ENCODE peak calls at places on chromosomes 5 and 9, in six cellular contexts. A is kidney, M is lower leg skin, T is fibroblast of lung, K is hepatocyte, Q is fibroblast of villous mesenchyme. Y is an unnamed sample.

GRCh38 chr9:86354882-86355399 is 731 bp upstream of the TUT7 start:
- DNase-seq in A (no peak), M (no peak), T (peak; percentile 33), K (no peak), Q (no peak), Y (peak; percentile 31)

GRCh38 chr9:130973686-130974281 is 34.7 kb upstream of the FIBCD1 start:
- DNase-seq in A (no peak), M (no peak), T (no peak), K (no peak), Q (no peak), Y (no peak)

GRCh38 chr9:94785211-94786169 is 59.0 kb downstream of the AOPEP start:
- DNase-seq in A (no peak), M (no peak), T (no peak), K (no peak), Q (no peak), Y (no peak)

GRCh38 chr9:18502546-18502945 is 28.6 kb downstream of the ADAMTSL1 start:
- DNase-seq in A (no peak), M (no peak), T (no peak), K (no peak), Q (peak; percentile 80), Y (peak; percentile 36)

GRCh38 chr5:149093625-149094024 is 30.8 kb upstream of the SH3TC2 start:
- DNase-seq in A (peak; percentile 63), M (no peak), T (no peak), K (no peak), Q (no peak), Y (no peak)

GRCh38 chr9:6973762-6974161 is 216.0 kb downstream of the KDM4C start:
- DNase-seq in A (no peak), M (no peak), T (peak; percentile 20), K (no peak), Q (no peak), Y (peak; percentile 12)

GRCh38 chr9:117075636-117076035 is 339.2 kb downstream of the ASTN2 start:
- DNase-seq in A (no peak), M (no peak), T (no peak), K (no peak), Q (no peak), Y (no peak)

GRCh38 chr9:132538071-132538470 is 44.3 kb upstream of the BARHL1 start:
- DNase-seq in A (no peak), M (no peak), T (no peak), K (no peak), Q (no peak), Y (no peak)

GRCh38 chr5:174752121-174752520 is 27.7 kb downstream of the MSX2 start:
- DNase-seq in A (no peak), M (no peak), T (no peak), K (no peak), Q (no peak), Y (no peak)

GRCh38 chr9:110081395-110081794 is 126.6 kb downstream of the C9orf152 start:
- DNase-seq in A (no peak), M (no peak), T (peak; percentile 79), K (no peak), Q (peak; percentile 88), Y (peak; percentile 65)

GRCh38 chr9:86547596-86547995 is 193.4 kb upstream of the TUT7 start:
- DNase-seq in A (no peak), M (no peak), T (no peak), K (no peak), Q (no peak), Y (no peak)

GRCh38 chr5:149694007-149694406 is 36.1 kb upstream of the PPARGC1B start:
- DNase-seq in A (no peak), M (no peak), T (no peak), K (no peak), Q (no peak), Y (no peak)

GRCh38 chr9:6788175-6789016 is 30.6 kb downstream of the KDM4C start:
- DNase-seq in A (no peak), M (no peak), T (peak; percentile 39), K (peak; percentile 57), Q (peak; percentile 29), Y (peak; percentile 51)

GRCh38 chr9:121651295-121652036 is at the start of gene DAB2IP:
- DNase-seq in A (peak; percentile 88), M (no peak), T (peak; percentile 29), K (peak; percentile 90), Q (peak; percentile 34), Y (no peak)

GRCh38 chr5:103849934-103850333 is 287.3 kb upstream of the NUDT12 start:
- DNase-seq in A (no peak), M (no peak), T (peak; percentile 72), K (no peak), Q (peak; percentile 51), Y (peak; percentile 74)

GRCh38 chr5:141849371-141850182 is 28.6 kb downstream of the PCDH1 start:
- DNase-seq in A (peak; percentile 98), M (peak; percentile 97), T (peak; percentile 67), K (peak; percentile 96), Q (peak; percentile 73), Y (peak; percentile 80)

GRCh38 chr5:112146323-112146848 is 272.7 kb downstream of the EPB41L4A start:
- DNase-seq in A (no peak), M (no peak), T (peak; percentile 89), K (peak; percentile 42), Q (peak; percentile 86), Y (peak; percentile 90)

GRCh38 chr9:97985058-97985861 is 2.1 kb downstream of the ANP32B start:
- DNase-seq in A (no peak), M (no peak), T (peak; percentile 47), K (no peak), Q (peak; percentile 41), Y (peak; percentile 43)

GRCh38 chr9:109469646-109470358 is 28.3 kb downstream of the PTPN3 start:
- DNase-seq in A (peak; percentile 80), M (no peak), T (peak; percentile 77), K (peak; percentile 86), Q (peak; percentile 73), Y (peak; percentile 87)

GRCh38 chr9:15249042-15249818 is 57.8 kb downstream of the TTC39B start:
- DNase-seq in A (no peak), M (no peak), T (peak; percentile 65), K (no peak), Q (peak; percentile 76), Y (peak; percentile 81)

GRCh38 chr5:72487151-72487550 is 20.1 kb downstream of the ZNF366 start:
- DNase-seq in A (no peak), M (no peak), T (no peak), K (no peak), Q (peak; percentile 38), Y (no peak)

GRCh38 chr5:54985301-54986268 is at the start of gene ESM1:
- DNase-seq in A (no peak), M (no peak), T (peak; percentile 51), K (no peak), Q (peak; percentile 29), Y (peak; percentile 52)

GRCh38 chr9:125646222-125647100 is 60.5 kb downstream of the MAPKAP1 start:
- DNase-seq in A (no peak), M (no peak), T (no peak), K (no peak), Q (peak; percentile 48), Y (peak; percentile 46)

GRCh38 chr5:173291722-173292658 is 36.2 kb downstream of the STC2 start:
- DNase-seq in A (no peak), M (no peak), T (peak; percentile 36), K (no peak), Q (peak; percentile 59), Y (no peak)

GRCh38 chr5:42337143-42337542 is 86.1 kb upstream of the GHR start:
- DNase-seq in A (no peak), M (no peak), T (no peak), K (no peak), Q (no peak), Y (no peak)
- TF ChIP-seq CTCF in A (no peak), M (no peak), T (no peak), K (no peak), Q (no peak), Y (no peak)

GRCh38 chr9:96453625-96454024 is 3.7 kb downstream of the HABP4 start:
- DNase-seq in A (no peak), M (no peak), T (peak; percentile 64), K (peak; percentile 42), Q (no peak), Y (peak; percentile 78)
- TF ChIP-seq CTCF in A (peak; percentile 53), M (no peak), T (peak; percentile 77), K (peak; percentile 42), Q (peak; percentile 64), Y (peak; percentile 64)

GRCh38 chr5:41347569-41347968 is 134.2 kb upstream of the C6 start:
- DNase-seq in A (no peak), M (no peak), T (no peak), K (no peak), Q (no peak), Y (no peak)
- TF ChIP-seq CTCF in A (no peak), M (no peak), T (no peak), K (no peak), Q (peak; percentile 9), Y (no peak)

DNA sequence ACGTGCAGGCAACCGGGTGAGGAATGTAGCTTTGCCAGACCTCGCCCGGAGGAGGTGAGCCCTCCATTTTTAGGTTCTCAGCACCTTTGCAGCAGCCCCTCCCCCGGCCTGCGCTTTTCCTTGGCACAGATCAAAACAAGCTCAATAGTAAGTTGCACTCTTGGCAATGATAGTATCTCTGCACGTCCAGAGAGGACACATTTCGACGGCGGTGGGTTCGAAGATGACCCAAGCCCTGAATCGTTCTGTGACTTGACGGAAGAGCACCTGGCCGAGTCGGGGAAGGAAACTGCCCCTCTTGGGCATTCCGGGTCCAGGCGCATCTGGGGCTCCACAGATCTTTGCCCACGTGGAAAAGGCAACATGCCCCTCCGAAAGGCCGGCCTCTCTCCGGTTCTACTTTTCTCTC is 904 bp downstream of the GDNF start:
- DNase-seq in A (no peak), M (no peak), T (no peak), K (peak; percentile 17), Q (no peak), Y (peak; percentile 37)
- TF ChIP-seq CTCF in A (no peak), M (no peak), T (no peak), K (no peak), Q (no peak), Y (no peak)

GRCh38 chr5:77076961-77077820 is 9.9 kb downstream of the ZBED3 start:
- DNase-seq in A (peak; percentile 88), M (peak; percentile 93), T (peak; percentile 59), K (peak; percentile 84), Q (peak; percentile 61), Y (peak; percentile 68)
- TF ChIP-seq CTCF in A (peak; percentile 62), M (no peak), T (peak; percentile 38), K (peak; percentile 54), Q (peak; percentile 57), Y (peak; percentile 36)